ENCODE peak calls at places on chromosome 21, in eight cellular contexts. H, B, T, V, U, Q, A and C are unnamed samples.

GRCh38 chr21:28818663-28819278 is 173.9 kb downstream of the LTN1 start:
- DNase-seq in T (no peak), U (no peak), V (no peak), B (no peak), Q (no peak), H (no peak), A (no peak), C (no peak)

GRCh38 chr21:41801256-41801655 is 34.4 kb upstream of the RIPK4 start:
- DNase-seq in U (no peak), T (no peak), A (no peak), B (no peak), Q (no peak), H (no peak), V (no peak), C (no peak)

GRCh38 chr21:25845729-25846256 is 111.0 kb downstream of the GABPA start:
- DNase-seq in U (no peak), A (no peak), H (no peak), T (no peak), B (no peak), Q (no peak), V (no peak), C (no peak)

GRCh38 chr21:39852726-39853510 is 14.3 kb upstream of the PCP4 start:
- DNase-seq in A (no peak), T (no peak), H (no peak), Q (no peak), V (no peak), B (no peak), U (no peak), C (no peak)

GRCh38 chr21:31564439-31564838 is 95.1 kb upstream of the SOD1 start:
- DNase-seq in Q (no peak), T (no peak), B (no peak), U (no peak), H (no peak), A (no peak), V (no peak), C (no peak)

GRCh38 chr21:26804895-26805609 is 40.2 kb downstream of the ADAMTS1 start:
- DNase-seq in Q (no peak), T (no peak), B (no peak), A (no peak), V (no peak), U (no peak), H (no peak), C (no peak)

GRCh38 chr21:17785403-17785788 is 33.8 kb downstream of the C21orf91 start:
- DNase-seq in U (no peak), T (no peak), Q (no peak), A (no peak), B (no peak), H (no peak), V (no peak), C (no peak)

GRCh38 chr21:36923270-36923669 is 43.2 kb downstream of the HLCS start:
- DNase-seq in T (peak), A (no peak), Q (no peak), V (no peak), B (no peak), U (no peak), H (no peak), C (no peak)